ENCODE peak calls at places on chromosomes 7 and 10, in six cellular contexts. One of them, this sample, is unnamed.

GRCh38 chr7:77348371-77348813 is 67.8 kb downstream of the GSAP start:
- DNase-seq in astrocyte of the spinal cord: peak; percentile 92
- DNase-seq in SJSA1: no peak
- DNase-seq in ELR: peak; percentile 42
- DNase-seq in NCI-H460: peak; percentile 80
- DNase-seq in transverse colon: no peak
- DNase-seq in this sample: no peak

GRCh38 chr10:101453791-101454718 is 100.1 kb downstream of the BTRC start:
- DNase-seq in NCI-H460: no peak
- DNase-seq in transverse colon: no peak
- DNase-seq in SJSA1: no peak
- DNase-seq in ELR: peak; percentile 4
- DNase-seq in astrocyte of the spinal cord: peak; percentile 6
- DNase-seq in this sample: no peak

GRCh38 chr10:86443936-86444335 is 77.3 kb upstream of the GRID1 start:
- DNase-seq in astrocyte of the spinal cord: peak; percentile 34
- DNase-seq in NCI-H460: no peak
- DNase-seq in ELR: peak; percentile 43
- DNase-seq in SJSA1: no peak
- DNase-seq in transverse colon: no peak
- DNase-seq in this sample: no peak

GRCh38 chr7:27734583-27734982 is 5.4 kb upstream of the TAX1BP1 start:
- DNase-seq in ELR: no peak
- DNase-seq in SJSA1: no peak
- DNase-seq in NCI-H460: no peak
- DNase-seq in transverse colon: no peak
- DNase-seq in astrocyte of the spinal cord: no peak
- DNase-seq in this sample: no peak

GRCh38 chr10:59222788-59223187 is 46.3 kb downstream of the PHYHIPL start:
- DNase-seq in SJSA1: no peak
- DNase-seq in transverse colon: no peak
- DNase-seq in ELR: no peak
- DNase-seq in astrocyte of the spinal cord: no peak
- DNase-seq in NCI-H460: no peak
- DNase-seq in this sample: peak; percentile 0

GRCh38 chr10:93437946-93438795 is 44.0 kb downstream of the MYOF start:
- DNase-seq in SJSA1: peak; percentile 58
- DNase-seq in ELR: peak; percentile 58
- DNase-seq in NCI-H460: no peak
- DNase-seq in astrocyte of the spinal cord: peak; percentile 74
- DNase-seq in transverse colon: no peak
- DNase-seq in this sample: no peak

GRCh38 chr7:74292757-74293576 is 3.8 kb downstream of the CLIP2 start:
- DNase-seq in SJSA1: no peak
- DNase-seq in transverse colon: peak; percentile 87
- DNase-seq in astrocyte of the spinal cord: no peak
- DNase-seq in ELR: no peak
- DNase-seq in NCI-H460: no peak
- DNase-seq in this sample: no peak

GRCh38 chr7:2554654-2555053 is 670 bp downstream of the BRAT1 start:
- DNase-seq in astrocyte of the spinal cord: no peak
- DNase-seq in NCI-H460: no peak
- DNase-seq in SJSA1: no peak
- DNase-seq in ELR: no peak
- DNase-seq in transverse colon: no peak
- DNase-seq in this sample: peak; percentile 18

GRCh38 chr7:146982482-146982881 is 865.9 kb downstream of the CNTNAP2 start:
- DNase-seq in astrocyte of the spinal cord: no peak
- DNase-seq in ELR: no peak
- DNase-seq in transverse colon: no peak
- DNase-seq in NCI-H460: no peak
- DNase-seq in SJSA1: no peak
- DNase-seq in this sample: no peak

GRCh38 chr10:119246862-119247549 is 39.6 kb downstream of the GRK5 start:
- DNase-seq in NCI-H460: no peak
- DNase-seq in SJSA1: peak; percentile 86
- DNase-seq in astrocyte of the spinal cord: peak; percentile 85
- DNase-seq in transverse colon: no peak
- DNase-seq in ELR: peak; percentile 90
- DNase-seq in this sample: peak; percentile 71

GRCh38 chr10:21372651-21373410 is 152.7 kb downstream of the SKIDA1 start:
- DNase-seq in SJSA1: peak; percentile 81
- DNase-seq in transverse colon: peak; percentile 58
- DNase-seq in NCI-H460: peak; percentile 75
- DNase-seq in ELR: peak; percentile 91
- DNase-seq in astrocyte of the spinal cord: peak; percentile 95
- DNase-seq in this sample: peak; percentile 74

GRCh38 chr7:117020605-117021002 is 67.3 kb downstream of the ST7 start:
- DNase-seq in NCI-H460: no peak
- DNase-seq in SJSA1: no peak
- DNase-seq in astrocyte of the spinal cord: no peak
- DNase-seq in transverse colon: no peak
- DNase-seq in ELR: no peak
- DNase-seq in this sample: no peak

GRCh38 chr10:102066421-102067068 is 1.4 kb downstream of the HPS6 start:
- DNase-seq in transverse colon: peak; percentile 18
- DNase-seq in SJSA1: no peak
- DNase-seq in ELR: no peak
- DNase-seq in NCI-H460: no peak
- DNase-seq in astrocyte of the spinal cord: no peak
- DNase-seq in this sample: no peak

GRCh38 chr10:30782543-30783461 is 153.2 kb upstream of the LYZL2 start:
- DNase-seq in transverse colon: no peak
- DNase-seq in SJSA1: no peak
- DNase-seq in ELR: peak; percentile 54
- DNase-seq in NCI-H460: no peak
- DNase-seq in astrocyte of the spinal cord: peak; percentile 54
- DNase-seq in this sample: peak; percentile 38

GRCh38 chr7:85068796-85069195 is 118.1 kb downstream of the SEMA3D start:
- DNase-seq in NCI-H460: peak; percentile 16
- DNase-seq in astrocyte of the spinal cord: peak; percentile 88
- DNase-seq in transverse colon: no peak
- DNase-seq in ELR: peak; percentile 76
- DNase-seq in SJSA1: no peak
- DNase-seq in this sample: peak; percentile 3

GRCh38 chr10:77416327-77417135 is 221.1 kb downstream of the KCNMA1 start:
- DNase-seq in transverse colon: no peak
- DNase-seq in ELR: peak; percentile 97
- DNase-seq in NCI-H460: no peak
- DNase-seq in astrocyte of the spinal cord: peak; percentile 90
- DNase-seq in SJSA1: peak; percentile 90
- DNase-seq in this sample: peak; percentile 82

GRCh38 chr10:7526017-7526400 is 115.2 kb upstream of the SFMBT2 start:
- DNase-seq in transverse colon: no peak
- DNase-seq in astrocyte of the spinal cord: no peak
- DNase-seq in SJSA1: no peak
- DNase-seq in ELR: no peak
- DNase-seq in NCI-H460: no peak
- DNase-seq in this sample: no peak

GRCh38 chr7:1341361-1341675 is 108.6 kb downstream of the UNCX start:
- DNase-seq in astrocyte of the spinal cord: no peak
- DNase-seq in SJSA1: no peak
- DNase-seq in NCI-H460: no peak
- DNase-seq in ELR: no peak
- DNase-seq in transverse colon: no peak
- DNase-seq in this sample: no peak

GRCh38 chr10:48935141-48935540 is 4.5 kb downstream of the LRRC18 start:
- DNase-seq in ELR: no peak
- DNase-seq in astrocyte of the spinal cord: peak; percentile 12
- DNase-seq in NCI-H460: no peak
- DNase-seq in transverse colon: no peak
- DNase-seq in SJSA1: peak; percentile 18
- DNase-seq in this sample: no peak